ENCODE peak calls at places on chromosomes 2 and 18, in nine cellular contexts. N, H, T, R, J, G, Q, U and E are unnamed samples.

GRCh38 chr2:164667566-164667965 is 46.3 kb upstream of the GRB14 start:
- DNase-seq in N (no peak), T (no peak), G (no peak), Q (no peak), U (no peak), R (peak; percentile 7), H (peak; percentile 58), J (peak; percentile 57), E (no peak)

GRCh38 chr18:41666251-41666650 is 288.8 kb upstream of the PIK3C3 start:
- DNase-seq in U (peak; percentile 37), G (no peak), Q (no peak), H (no peak), N (no peak), R (no peak), T (no peak), J (no peak), E (no peak)

GRCh38 chr2:219517954-219518778 is 3.9 kb downstream of the ASIC4 start:
- DNase-seq in G (no peak), J (no peak), Q (no peak), N (no peak), R (no peak), T (no peak), U (no peak), H (no peak), E (no peak)

GRCh38 chr18:75477913-75478312 is 50.4 kb upstream of the SMIM21 start:
- DNase-seq in U (peak; percentile 17), Q (peak; percentile 53), G (no peak), R (peak; percentile 47), T (no peak), H (peak; percentile 51), N (no peak), J (peak; percentile 43), E (no peak)

GRCh38 chr2:231039821-231040364 is 2.6 kb downstream of the C2orf72 start:
- DNase-seq in R (no peak), J (no peak), H (no peak), Q (peak; percentile 12), G (no peak), T (no peak), U (no peak), N (peak; percentile 43), E (no peak)

GRCh38 chr2:41998789-41999470 is 48.9 kb upstream of the PKDCC start:
- DNase-seq in R (no peak), T (peak; percentile 22), U (no peak), G (no peak), J (no peak), N (no peak), H (no peak), Q (peak; percentile 42), E (peak; percentile 86)

GRCh38 chr2:96318723-96319122 is 6.4 kb upstream of the ITPRIPL1 start:
- DNase-seq in Q (no peak), U (no peak), T (no peak), J (no peak), N (no peak), R (no peak), H (no peak), G (no peak), E (no peak)

GRCh38 chr2:196759378-196759706 is 40.1 kb downstream of the GTF3C3 start:
- DNase-seq in U (no peak), J (no peak), N (no peak), T (no peak), G (no peak), Q (peak; percentile 31), R (no peak), H (no peak), E (peak; percentile 77)

GRCh38 chr2:66445781-66446177 is 10.9 kb downstream of the MEIS1 start:
- DNase-seq in N (no peak), H (no peak), T (no peak), G (peak; percentile 78), J (no peak), R (peak; percentile 64), U (no peak), Q (peak; percentile 43), E (peak; percentile 52)
- H3K4me3 ChIP-seq in N (no peak overlapping the region), H (peak overlapping the region; percentile 100), T (peak overlapping the region; percentile 47), G (peak overlapping the region; percentile 29), J (peak overlapping the region; percentile 45), R (peak overlapping the region; percentile 44), U (no peak overlapping the region), Q (peak overlapping the region; percentile 33), E (peak overlapping the region; percentile 71)

GRCh38 chr2:134466141-134466540 is 212.3 kb downstream of the MGAT5 start:
- DNase-seq in Q (peak; percentile 17), G (no peak), U (peak; percentile 55), N (peak; percentile 55), T (no peak), H (peak; percentile 17), J (peak; percentile 6), R (no peak), E (peak; percentile 11)
- TF ChIP-seq CTCF in Q (no peak), G (no peak), U (peak; percentile 76), N (peak; percentile 36), T (peak; percentile 7), H (peak; percentile 19), J (no peak), R (peak; percentile 13), E (peak; percentile 16)

GRCh38 chr2:47487498-47487875 is 84.5 kb downstream of the MSH2 start:
- DNase-seq in G (no peak), Q (no peak), J (no peak), R (no peak), U (no peak), N (no peak), T (no peak), H (no peak), E (no peak)
- H3K4me3 ChIP-seq in G (no peak overlapping the region), Q (no peak overlapping the region), J (no peak overlapping the region), R (no peak overlapping the region), U (no peak overlapping the region), N (no peak overlapping the region), T (no peak overlapping the region), H (no peak overlapping the region), E (no peak overlapping the region)

DNA sequence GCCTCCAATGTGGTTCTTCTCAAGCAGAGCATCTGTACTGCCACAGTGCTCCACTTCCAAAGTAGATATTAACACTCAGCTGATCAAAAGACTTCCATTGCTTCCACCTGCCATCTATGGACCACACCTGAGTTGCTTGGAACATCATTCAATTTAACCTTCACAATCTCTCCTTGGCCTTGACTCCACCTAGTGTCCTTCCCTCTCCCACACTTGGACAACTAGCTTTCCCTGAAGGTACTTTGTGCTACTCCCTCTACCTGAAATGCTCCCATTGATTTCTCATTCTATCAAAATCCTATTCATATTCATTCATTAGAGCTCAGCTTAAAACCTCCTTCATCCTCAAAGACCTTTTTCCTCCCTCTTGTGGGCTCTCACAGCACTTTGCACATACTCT is 48.7 kb downstream of the SOWAHC start:
- DNase-seq in J (no peak), Q (no peak), U (peak; percentile 25), N (no peak), H (no peak), T (no peak), G (no peak), R (no peak), E (no peak)
- TF ChIP-seq CTCF in J (no peak), Q (no peak), U (peak; percentile 44), N (peak; percentile 6), H (no peak), T (no peak), G (no peak), R (peak; percentile 27), E (no peak)

DNA sequence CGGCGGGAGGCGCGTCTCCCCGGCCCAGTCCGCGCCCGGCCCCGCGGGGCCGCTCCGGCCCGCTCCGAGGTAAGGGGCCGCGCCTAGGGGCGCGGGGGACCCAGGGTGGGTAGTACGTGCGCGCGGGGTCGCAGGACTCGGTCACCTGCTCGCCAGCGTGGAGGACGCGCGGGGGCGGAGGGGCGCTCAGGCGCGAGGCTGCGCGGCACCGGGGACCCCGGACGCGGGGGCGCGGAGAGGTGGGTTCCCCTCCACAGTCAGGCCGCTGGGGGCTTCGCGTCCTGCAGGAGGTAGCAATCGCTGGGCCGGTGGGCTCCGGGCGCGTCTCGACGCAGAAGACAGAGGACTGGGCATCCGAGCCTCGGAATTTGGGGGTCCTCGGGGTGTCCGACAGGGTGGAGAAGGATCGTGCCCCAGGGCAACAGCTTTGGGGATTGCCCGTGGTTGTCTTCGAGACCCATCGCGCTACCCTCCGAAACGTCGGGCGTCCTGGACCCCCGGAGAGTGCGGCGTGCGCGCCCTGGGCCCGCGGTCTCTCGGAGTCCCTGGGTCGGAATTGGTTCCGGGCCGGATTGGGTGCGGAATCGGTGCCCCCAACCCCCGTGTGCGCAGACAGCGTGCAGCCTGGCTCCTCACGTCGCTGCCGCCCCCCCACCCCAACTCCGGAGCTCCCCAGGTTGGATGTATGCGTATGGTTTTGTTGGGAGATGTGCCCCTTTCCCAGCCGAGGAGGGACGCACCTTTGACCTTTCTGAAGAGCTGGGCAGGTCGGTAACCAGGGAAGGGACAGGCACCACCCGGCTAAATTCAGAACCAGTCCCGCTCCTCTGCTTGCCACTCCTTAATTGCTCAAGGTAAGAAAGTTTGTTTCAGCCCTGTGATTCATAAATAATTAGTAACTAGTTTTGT is 661 bp downstream of the NPAS2 start:
- DNase-seq in J (no peak), N (no peak), R (no peak), U (no peak), H (no peak), G (peak; percentile 80), T (no peak), Q (no peak), E (no peak)
- H3K4me3 ChIP-seq in J (peak overlapping the region; percentile 59), N (peak overlapping the region; percentile 96), R (peak overlapping the region; percentile 79), U (peak overlapping the region; percentile 93), H (peak overlapping the region; percentile 80), G (peak overlapping the region; percentile 59), T (peak overlapping the region; percentile 89), Q (peak overlapping the region; percentile 69), E (peak overlapping the region; percentile 86)

GRCh38 chr18:25314824-25315223 is 37.1 kb downstream of the ZNF521 start:
- DNase-seq in T (no peak), H (no peak), U (no peak), G (no peak), J (no peak), N (no peak), R (no peak), Q (no peak), E (no peak)

GRCh38 chr18:25321869-25322268 is 30.1 kb downstream of the ZNF521 start:
- DNase-seq in Q (no peak), H (no peak), U (no peak), T (no peak), R (no peak), J (no peak), N (no peak), G (no peak), E (no peak)

GRCh38 chr18:25313274-25313673 is 38.7 kb downstream of the ZNF521 start:
- DNase-seq in G (no peak), U (no peak), T (no peak), J (no peak), N (no peak), R (no peak), H (no peak), Q (no peak), E (no peak)

DNA sequence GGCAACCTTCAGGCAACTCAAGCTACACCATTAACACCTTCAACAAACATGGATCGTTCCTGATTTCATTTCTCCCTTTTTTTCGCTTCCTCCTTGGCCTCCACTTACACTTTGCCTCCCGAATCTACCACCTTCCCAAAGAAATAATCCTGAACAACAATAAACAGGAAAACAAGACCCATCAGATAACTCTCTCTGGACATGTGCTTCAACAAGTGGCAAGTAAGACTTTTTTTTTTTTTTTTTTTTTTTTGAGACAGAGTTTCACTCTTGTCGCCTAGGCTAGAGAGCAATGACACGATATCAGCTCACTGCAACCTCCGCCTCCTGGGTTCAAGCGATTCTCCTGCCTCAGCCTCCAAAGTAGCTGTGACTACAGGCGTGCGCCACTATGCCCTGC is 35.3 kb downstream of the ZNF521 start:
- DNase-seq in G (no peak), J (no peak), Q (no peak), N (no peak), R (no peak), H (no peak), U (no peak), T (no peak), E (no peak)
- TF ChIP-seq CTCF in G (no peak), J (no peak), Q (no peak), N (no peak), R (no peak), H (no peak), U (no peak), T (no peak), E (no peak)